ENCODE peak calls at places on chromosomes 2 and 18, in seven cellular contexts. Z, H, C, K, T, O and V are unnamed samples.

GRCh38 chr2:230793573-230794359 is 71.0 kb upstream of the ITM2C start:
- DNase-seq in T (no peak), C (no peak), O (peak), H (no peak), Z (no peak), K (peak), V (peak)

GRCh38 chr2:231701456-231702373 is 6.6 kb upstream of the PTMA start:
- DNase-seq in C (peak), T (no peak), K (no peak), H (peak), O (no peak), Z (peak), V (peak)

GRCh38 chr2:191190439-191190838 is 39.6 kb upstream of the STAT4 start:
- DNase-seq in K (no peak), H (no peak), T (no peak), O (no peak), C (no peak), Z (no peak), V (peak)

GRCh38 chr2:37869756-37870155 is 55.3 kb upstream of the RMDN2 start:
- DNase-seq in K (no peak), O (no peak), T (no peak), H (no peak), Z (no peak), C (no peak), V (no peak)

GRCh38 chr2:215535726-215536125 is 99.9 kb upstream of the FN1 start:
- DNase-seq in K (no peak), T (no peak), C (no peak), Z (no peak), O (no peak), H (no peak), V (no peak)

GRCh38 chr2:67290451-67290991 is 106.6 kb upstream of the ETAA1 start:
- DNase-seq in T (no peak), O (no peak), K (no peak), C (no peak), H (no peak), Z (no peak), V (no peak)

GRCh38 chr2:24164416-24164973 is 10.4 kb upstream of the FAM228A start:
- DNase-seq in T (peak), K (no peak), H (peak), C (peak), Z (no peak), O (peak), V (no peak)

GRCh38 chr18:45954070-45954712 is 12.9 kb downstream of the EPG5 start:
- DNase-seq in K (no peak), H (no peak), O (no peak), Z (no peak), C (no peak), T (no peak), V (no peak)

GRCh38 chr2:187543488-187543887 is 10.7 kb downstream of the TFPI start:
- DNase-seq in T (no peak), C (no peak), K (no peak), Z (no peak), O (no peak), H (no peak), V (no peak)

GRCh38 chr18:14970027-14970426 is 222.1 kb downstream of the ANKRD30B start:
- DNase-seq in O (no peak), T (no peak), K (no peak), C (no peak), H (no peak), Z (no peak), V (peak)

DNA sequence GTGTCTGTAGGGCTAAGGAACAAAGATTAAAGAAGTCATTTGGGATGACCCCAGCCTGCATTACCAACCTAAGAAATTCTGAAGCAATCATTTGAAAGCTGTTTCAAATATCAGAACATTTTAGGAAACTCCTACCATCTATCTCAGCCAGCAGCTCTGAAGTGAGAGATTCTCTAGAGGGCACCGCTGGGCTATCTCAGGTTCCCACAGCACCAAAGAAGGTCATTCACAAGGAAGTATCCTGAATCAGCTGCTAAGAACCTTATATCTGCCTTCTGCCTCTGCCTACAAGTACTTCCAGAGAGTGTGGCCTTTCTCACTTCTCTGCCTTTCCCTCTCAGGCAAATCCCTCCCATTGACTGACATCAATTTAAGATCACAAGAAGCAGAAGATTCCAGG is 13.4 kb upstream of the EVA1A start:
- DNase-seq in O (no peak), Z (no peak), K (no peak), T (no peak), H (no peak), C (no peak), V (no peak)
- TF ChIP-seq CTCF in O (no peak), Z (no peak), K (no peak), T (no peak), H (no peak), C (no peak), V (no peak)

DNA sequence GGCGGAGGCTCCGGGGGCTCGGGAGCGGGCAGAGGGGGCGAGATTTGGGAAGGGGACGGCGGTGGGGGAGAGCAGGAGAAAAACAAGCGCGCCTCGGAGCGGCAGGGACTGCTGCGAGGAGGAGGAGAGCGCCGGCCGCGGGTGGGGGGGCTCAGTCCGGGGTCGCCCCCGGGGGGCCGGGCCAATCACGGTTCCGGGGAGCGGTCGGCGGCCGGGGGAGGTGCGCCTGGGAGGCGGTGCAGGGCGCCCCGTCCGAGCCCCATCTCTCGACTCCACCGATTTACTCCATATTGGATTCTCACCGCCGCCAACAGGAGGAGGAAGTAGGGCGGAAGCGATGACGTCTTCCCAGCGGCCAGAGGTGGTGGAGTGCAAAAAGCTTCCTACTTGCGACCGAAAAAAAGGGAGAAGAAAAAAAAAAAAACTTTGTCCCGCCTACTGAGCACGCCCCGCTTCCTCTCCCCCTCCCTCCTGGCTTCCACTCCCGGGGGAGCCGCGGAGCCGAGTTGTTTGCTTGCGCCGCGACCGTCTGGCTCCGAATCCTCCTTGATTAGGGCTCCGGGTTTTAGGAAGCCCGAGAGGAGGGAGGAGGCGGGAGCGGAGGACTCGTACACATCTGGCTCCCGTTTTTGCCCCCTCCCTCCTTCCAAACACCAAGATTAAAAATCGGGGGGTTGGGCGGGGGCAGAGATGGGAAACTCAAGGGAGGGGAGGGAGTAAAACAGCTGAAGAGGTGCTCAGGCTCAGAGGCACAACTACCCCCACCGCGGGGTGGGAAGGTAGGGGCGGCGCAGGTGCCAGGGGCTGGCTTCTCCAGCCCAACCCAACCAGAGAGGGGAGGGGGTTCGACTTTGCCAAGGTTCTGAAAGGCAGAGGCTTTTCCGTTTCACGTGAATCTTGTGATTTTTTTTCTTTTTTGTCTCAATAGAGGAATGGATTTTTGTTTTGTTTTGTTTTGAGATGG is at the start of gene SPRED2:
- DNase-seq in C (peak), H (peak), Z (peak), O (peak), K (peak), T (no peak), V (peak)
- H3K27ac ChIP-seq in C (peak), H (no peak), Z (peak), O (peak), K (peak), T (peak), V (peak)

DNA sequence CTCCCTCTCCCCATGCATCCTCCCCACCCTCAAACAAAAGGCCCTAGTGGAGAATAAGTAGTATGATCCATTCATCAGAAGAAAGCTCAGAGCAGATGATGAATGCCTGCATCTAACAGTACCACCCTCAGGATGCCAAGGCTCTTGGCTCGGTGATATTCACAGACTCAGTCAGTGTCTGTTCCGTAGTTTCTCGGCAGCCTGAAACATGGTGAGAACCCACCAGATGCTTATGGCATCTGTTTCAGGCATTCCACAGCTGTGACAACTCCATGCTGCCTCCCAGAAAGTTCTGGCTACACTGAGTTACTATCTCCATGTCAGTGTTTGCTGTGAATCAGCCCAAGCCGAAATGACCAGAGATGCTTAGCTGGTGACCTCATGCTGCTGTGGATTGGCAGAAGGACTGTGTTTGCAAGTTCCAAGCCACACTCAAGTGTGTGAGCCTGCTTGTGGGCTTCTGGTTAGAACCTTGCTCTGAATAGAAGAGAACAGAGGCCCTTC is 83.9 kb downstream of the WDSUB1 start:
- DNase-seq in K (peak), C (peak), O (no peak), T (no peak), H (no peak), Z (no peak), V (peak)
- TF ChIP-seq CTCF in K (no peak), C (no peak), O (no peak), T (no peak), H (no peak), Z (no peak), V (no peak)

DNA sequence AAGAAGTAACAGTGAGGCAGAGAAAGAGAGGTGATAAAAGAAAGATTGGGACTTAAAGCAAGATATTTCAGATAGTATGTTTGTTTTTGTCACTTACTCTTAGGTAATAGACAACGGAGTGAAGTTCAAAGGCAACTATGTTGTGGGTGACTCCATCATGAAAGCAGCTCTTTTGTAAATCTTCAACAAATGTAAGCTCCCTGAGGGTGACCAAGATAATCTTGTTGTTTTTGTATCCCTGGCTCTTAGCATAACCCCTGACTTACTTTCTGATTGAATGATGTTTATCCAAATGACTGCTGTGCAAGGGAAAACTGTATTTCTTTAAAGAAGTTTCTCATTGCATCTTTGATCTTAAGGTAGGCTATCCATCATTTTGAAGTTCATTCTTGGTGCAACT is 2.6 kb downstream of the MTCL1 start:
- DNase-seq in T (no peak), K (no peak), Z (no peak), C (no peak), H (no peak), O (no peak), V (no peak)
- H3K27ac ChIP-seq in T (no peak), K (peak), Z (no peak), C (no peak), H (no peak), O (peak), V (no peak)

DNA sequence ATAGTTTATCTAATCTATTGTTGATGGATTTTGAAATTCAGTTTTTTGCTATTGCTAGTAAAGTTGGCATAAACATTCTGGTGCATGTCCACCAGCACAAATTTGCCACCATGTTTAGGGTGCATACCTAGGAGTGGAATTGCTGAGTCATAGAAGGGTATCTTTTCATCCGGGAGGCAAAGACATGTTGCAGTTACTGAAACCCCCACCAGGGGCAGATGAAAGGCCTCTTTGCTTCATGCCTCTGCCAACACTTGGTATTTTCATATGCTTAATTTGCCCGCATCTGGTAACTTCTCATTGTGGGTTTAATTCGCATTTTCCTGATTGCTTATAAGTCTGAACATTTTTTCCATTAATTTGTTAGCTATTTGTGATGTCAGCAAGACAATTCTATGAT is 8.2 kb downstream of the DCC start:
- DNase-seq in C (no peak), O (no peak), T (no peak), Z (no peak), K (no peak), H (peak), V (no peak)
- TF ChIP-seq CTCF in C (no peak), O (no peak), T (peak), Z (no peak), K (no peak), H (peak), V (no peak)

DNA sequence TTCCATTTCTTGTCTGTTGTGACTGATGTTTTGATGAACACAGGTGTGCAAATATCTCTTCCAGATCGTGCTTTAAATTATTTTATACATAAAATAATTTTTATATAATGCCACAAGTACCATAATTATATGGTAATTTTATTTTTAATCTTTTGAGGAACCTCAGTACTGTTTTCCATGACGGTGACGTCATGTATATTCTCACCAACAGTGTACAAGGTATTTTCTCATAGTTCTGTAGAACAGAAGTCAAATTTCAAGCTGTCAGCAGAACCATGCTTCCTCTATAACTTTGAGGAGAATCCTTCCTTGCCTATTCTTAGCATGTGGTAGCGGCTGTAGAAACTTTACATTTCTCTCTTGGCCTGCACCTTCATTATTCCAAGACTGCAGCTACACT is 349.4 kb upstream of the GYPC start:
- DNase-seq in O (no peak), H (no peak), Z (no peak), T (no peak), C (no peak), K (no peak), V (no peak)
- H3K27ac ChIP-seq in O (no peak), H (no peak), Z (no peak), T (no peak), C (no peak), K (no peak), V (no peak)

GRCh38 chr18:57802869-57803118 is 321 bp downstream of the ATP8B1 start:
- DNase-seq in K (no peak), Z (no peak), C (no peak), T (no peak), O (no peak), H (no peak), V (no peak)
- TF ChIP-seq CTCF in K (no peak), Z (no peak), C (no peak), T (no peak), O (no peak), H (no peak), V (no peak)

DNA sequence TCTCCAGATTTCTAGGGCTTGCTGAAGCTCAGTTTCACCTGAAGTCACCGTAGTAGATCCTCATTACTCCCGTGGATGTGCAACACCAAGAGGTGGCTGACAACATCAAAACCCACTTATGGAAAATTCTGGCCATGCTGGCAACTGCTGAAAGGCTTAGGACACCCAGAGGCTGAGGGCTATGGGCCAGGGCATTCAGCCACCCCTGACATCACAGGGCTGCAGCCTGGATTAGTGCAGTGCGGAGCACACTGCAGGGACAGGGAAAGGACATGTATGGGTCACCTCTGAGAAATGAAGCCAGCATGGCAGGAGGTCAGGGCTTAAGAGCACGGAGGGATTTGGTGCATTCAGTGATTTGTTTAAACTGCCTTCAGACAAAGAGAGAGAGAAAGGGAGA is 300.6 kb downstream of the TDRD15 start:
- DNase-seq in K (peak), C (no peak), H (no peak), Z (peak), O (no peak), T (no peak), V (no peak)
- H3K27ac ChIP-seq in K (no peak), C (no peak), H (no peak), Z (no peak), O (no peak), T (no peak), V (no peak)

DNA sequence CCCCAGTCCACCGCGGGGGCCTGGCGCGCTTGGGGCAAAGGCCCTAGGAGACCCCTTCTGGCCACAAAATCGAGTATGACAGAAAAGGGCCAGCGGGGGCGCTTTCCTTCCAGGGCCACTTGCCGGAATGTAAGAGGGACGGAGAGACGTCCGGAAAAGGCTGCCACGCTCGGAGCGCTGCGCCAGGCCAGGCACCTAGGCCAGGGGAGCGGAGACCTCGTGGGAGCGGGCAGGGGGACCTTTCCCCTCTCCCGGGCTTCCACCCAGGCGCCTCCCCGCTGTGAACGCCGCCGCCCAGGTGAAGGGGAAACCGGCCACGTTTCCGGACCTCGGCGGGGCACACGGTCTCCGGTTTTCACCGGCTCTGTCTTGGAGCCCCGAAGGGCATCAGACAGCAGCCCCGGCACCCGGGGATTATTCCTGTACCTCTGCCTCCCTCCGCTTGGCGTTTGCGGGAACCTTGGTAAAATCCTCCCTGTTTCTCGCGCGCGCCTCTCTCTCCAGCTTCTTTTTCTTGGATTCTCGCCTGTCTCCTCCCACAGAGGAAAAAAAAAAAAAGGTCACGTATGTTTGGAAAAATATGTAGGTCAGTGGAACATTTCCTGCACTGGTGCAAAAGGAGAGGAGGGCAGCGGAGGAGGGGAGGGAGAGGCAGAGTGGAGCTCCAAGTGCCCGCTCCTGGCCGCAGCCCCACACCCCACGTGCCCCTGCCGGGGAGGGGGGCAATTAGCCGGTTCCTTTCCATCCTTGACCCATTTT is 1.2 kb upstream of the NPAS2 start:
- DNase-seq in T (no peak), H (peak), O (peak), C (peak), K (no peak), Z (peak), V (peak)
- TF ChIP-seq CTCF in T (no peak), H (peak), O (peak), C (no peak), K (peak), Z (peak), V (no peak)

GRCh38 chr2:42030829-42031228 is 17.0 kb upstream of the PKDCC start:
- DNase-seq in K (no peak), C (no peak), Z (no peak), O (no peak), T (no peak), H (no peak), V (no peak)
- H3K27ac ChIP-seq in K (no peak), C (no peak), Z (no peak), O (no peak), T (no peak), H (peak), V (no peak)